ENCODE peak calls at places on chromosomes 11 and 22, in nine cellular contexts. B, Z, R, S, L, D, J, E and X are unnamed samples.

GRCh38 chr11:72784662-72785061 is 9.2 kb downstream of the STARD10 start:
- DNase-seq in B (no peak), Z (no peak), R (no peak), S (no peak), L (no peak), D (no peak), J (no peak), E (no peak), X (no peak)

GRCh38 chr11:58577441-58578135 is 1.3 kb upstream of the ZFP91 start:
- DNase-seq in B (peak; percentile 74), Z (peak; percentile 95), R (peak; percentile 85), S (no peak), L (peak; percentile 44), D (peak; percentile 76), J (peak; percentile 86), E (peak; percentile 63), X (peak; percentile 78)

GRCh38 chr11:6248248-6248647 is 9.4 kb downstream of the CNGA4 start:
- DNase-seq in B (no peak), Z (no peak), R (no peak), S (no peak), L (no peak), D (no peak), J (no peak), E (no peak), X (no peak)

GRCh38 chr11:70173018-70173417 is 30.1 kb upstream of the FADD start:
- DNase-seq in B (no peak), Z (peak; percentile 53), R (no peak), S (no peak), L (no peak), D (no peak), J (no peak), E (no peak), X (no peak)

GRCh38 chr11:27395556-27396258 is 32.7 kb upstream of the CCDC34 start:
- DNase-seq in B (no peak), Z (no peak), R (no peak), S (peak; percentile 72), L (no peak), D (no peak), J (peak; percentile 40), E (peak; percentile 75), X (no peak)

GRCh38 chr11:124674168-124674517 is 439 bp downstream of the SPA17 start:
- DNase-seq in B (no peak), Z (no peak), R (no peak), S (no peak), L (no peak), D (no peak), J (no peak), E (no peak), X (no peak)

GRCh38 chr11:35433588-35433987 is 14.2 kb upstream of the SLC1A2 start:
- DNase-seq in B (no peak), Z (no peak), R (no peak), S (no peak), L (no peak), D (no peak), J (no peak), E (no peak), X (no peak)

GRCh38 chr22:33034753-33035152 is 23.4 kb downstream of the SYN3 start:
- DNase-seq in B (no peak), Z (no peak), R (no peak), S (no peak), L (no peak), D (no peak), J (no peak), E (peak; percentile 25), X (no peak)

GRCh38 chr11:86743223-86744118 is 56.9 kb upstream of the PRSS23 start:
- DNase-seq in B (peak; percentile 54), Z (peak; percentile 98), R (peak; percentile 81), S (peak; percentile 53), L (peak; percentile 42), D (no peak), J (peak; percentile 99), E (peak; percentile 67), X (no peak)

GRCh38 chr22:26615830-26616435 is 1.9 kb downstream of the CRYBB1 start:
- DNase-seq in B (no peak), Z (no peak), R (peak; percentile 64), S (no peak), L (no peak), D (no peak), J (no peak), E (no peak), X (no peak)

GRCh38 chr22:23070418-23071162 is at the start of gene GNAZ:
- DNase-seq in B (peak; percentile 59), Z (no peak), R (peak; percentile 80), S (peak; percentile 30), L (peak; percentile 49), D (no peak), J (no peak), E (no peak), X (peak; percentile 64)

GRCh38 chr11:96168623-96169022 is 174.4 kb downstream of the MAML2 start:
- DNase-seq in B (no peak), Z (peak; percentile 85), R (no peak), S (peak; percentile 29), L (no peak), D (no peak), J (peak; percentile 83), E (peak; percentile 73), X (no peak)

GRCh38 chr22:48782326-48782725 is 1045.3 kb downstream of the BRD1 start:
- DNase-seq in B (no peak), Z (no peak), R (no peak), S (no peak), L (no peak), D (no peak), J (no peak), E (no peak), X (no peak)

GRCh38 chr11:45456686-45457085 is 170.5 kb upstream of the SYT13 start:
- DNase-seq in B (no peak), Z (no peak), R (no peak), S (no peak), L (no peak), D (no peak), J (no peak), E (no peak), X (no peak)

GRCh38 chr22:31020334-31020733 is 51.3 kb downstream of the TUG1 start:
- DNase-seq in B (no peak), Z (no peak), R (no peak), S (peak; percentile 29), L (no peak), D (no peak), J (no peak), E (no peak), X (no peak)

GRCh38 chr22:31022516-31022915 is 53.5 kb downstream of the TUG1 start:
- DNase-seq in B (no peak), Z (no peak), R (no peak), S (no peak), L (no peak), D (no peak), J (no peak), E (no peak), X (no peak)

DNA sequence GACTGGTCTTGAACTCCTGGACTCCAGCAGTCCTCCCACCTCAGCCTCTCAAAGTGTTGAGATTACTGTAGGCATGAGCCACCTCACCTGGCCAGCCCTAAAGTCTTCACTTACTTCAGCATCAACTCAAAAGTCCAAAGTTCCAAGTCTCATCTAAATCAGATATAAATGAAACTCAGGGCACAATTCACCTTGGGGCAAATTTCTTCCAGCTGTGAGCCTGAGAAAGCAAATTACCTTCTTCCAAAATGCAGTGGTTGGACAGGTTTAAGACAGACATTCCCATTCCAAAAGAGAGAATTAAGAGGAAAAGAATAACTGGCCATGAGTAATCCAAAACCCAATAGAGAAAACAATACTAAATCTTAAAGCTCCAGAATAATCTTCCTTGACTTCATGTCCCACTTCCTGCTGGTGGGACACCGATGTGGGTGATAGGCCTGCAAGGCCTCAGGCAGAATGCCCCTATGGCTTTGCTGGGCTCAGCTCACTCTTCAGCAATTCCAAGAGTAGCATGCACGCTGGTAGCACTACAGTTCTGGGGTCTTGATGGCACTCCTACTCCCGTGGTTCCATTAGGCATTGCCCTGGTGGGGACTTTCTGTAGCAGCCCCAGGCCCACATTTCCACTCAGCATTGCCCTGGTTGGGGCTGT is 50.3 kb downstream of the TUG1 start:
- DNase-seq in B (no peak), Z (no peak), R (no peak), S (no peak), L (no peak), D (no peak), J (no peak), E (no peak), X (peak; percentile 27)
- H3K27ac ChIP-seq in B (no peak overlapping the region), Z (no peak overlapping the region), R (no peak overlapping the region), S (no peak overlapping the region), L (no peak overlapping the region), D (no peak overlapping the region), J (no peak overlapping the region), E (no peak overlapping the region), X (no peak overlapping the region)

GRCh38 chr11:12161603-12162350 is 51.4 kb downstream of the MICAL2 start:
- DNase-seq in B (no peak), Z (no peak), R (no peak), S (no peak), L (no peak), D (no peak), J (no peak), E (no peak), X (peak; percentile 22)

GRCh38 chr11:12165237-12165875 is 55.0 kb downstream of the MICAL2 start:
- DNase-seq in B (no peak), Z (no peak), R (no peak), S (no peak), L (no peak), D (no peak), J (peak; percentile 28), E (no peak), X (peak; percentile 46)

GRCh38 chr11:12162652-12163051 is 52.3 kb downstream of the MICAL2 start:
- DNase-seq in B (no peak), Z (no peak), R (no peak), S (no peak), L (no peak), D (no peak), J (no peak), E (no peak), X (no peak)

GRCh38 chr11:12164061-12165014 is 53.9 kb downstream of the MICAL2 start:
- DNase-seq in B (no peak), Z (peak; percentile 77), R (no peak), S (no peak), L (no peak), D (no peak), J (peak; percentile 99), E (no peak), X (peak; percentile 13)

GRCh38 chr11:12163181-12163841 is 52.9 kb downstream of the MICAL2 start:
- DNase-seq in B (no peak), Z (peak; percentile 85), R (peak; percentile 89), S (peak; percentile 63), L (no peak), D (no peak), J (peak; percentile 86), E (no peak), X (peak; percentile 55)
- H3K27ac ChIP-seq in B (peak overlapping the region; percentile 37), Z (peak overlapping the region; percentile 95), R (peak overlapping the region; percentile 99), S (no peak overlapping the region), L (peak overlapping the region; percentile 74), D (no peak overlapping the region), J (peak overlapping the region; percentile 98), E (no peak overlapping the region), X (peak overlapping the region; percentile 14)

GRCh38 chr11:8533332-8533731 is 60.7 kb downstream of the STK33 start:
- DNase-seq in B (no peak), Z (no peak), R (no peak), S (peak; percentile 15), L (no peak), D (no peak), J (peak; percentile 79), E (no peak), X (no peak)
- H3K27ac ChIP-seq in B (no peak overlapping the region), Z (no peak overlapping the region), R (no peak overlapping the region), S (no peak overlapping the region), L (no peak overlapping the region), D (no peak overlapping the region), J (peak overlapping the region; percentile 46), E (no peak overlapping the region), X (no peak overlapping the region)

GRCh38 chr11:118358071-118358470 is 1.3 kb upstream of the UBE4A start:
- DNase-seq in B (no peak), Z (no peak), R (no peak), S (no peak), L (no peak), D (no peak), J (no peak), E (no peak), X (no peak)
- H3K27ac ChIP-seq in B (no peak overlapping the region), Z (no peak overlapping the region), R (no peak overlapping the region), S (no peak overlapping the region), L (no peak overlapping the region), D (peak overlapping the region; percentile 91), J (no peak overlapping the region), E (no peak overlapping the region), X (no peak overlapping the region)